ENCODE peak calls at places on chromosomes 3 and 15, in ten cellular contexts. M is mesothelial cell of epicardium, F is Panc1, Z is GM23338, N is mammary epithelial cell, E is cardiac fibroblast, W is IMR-90, O is NB4, H is keratinocyte, V is cardiac muscle cell. P is an unnamed sample.
A peak's percentile ranks its signal among the peaks of the same experiment; 100 is the strongest.

GRCh38 chr15:87849181-87849580 is 407.4 kb downstream of the NTRK3 start:
- DNase-seq in W (peak; percentile 31), V (no peak), Z (no peak), H (no peak), N (no peak), F (no peak), O (no peak), M (no peak), E (peak; percentile 43), P (no peak)

GRCh38 chr15:55222588-55222987 is 25.8 kb upstream of the RSL24D1 start:
- DNase-seq in V (no peak), O (peak; percentile 90), E (no peak), Z (no peak), H (no peak), W (no peak), F (no peak), N (no peak), M (no peak), P (no peak)

GRCh38 chr3:79383402-79384012 is 384.3 kb downstream of the ROBO1 start:
- DNase-seq in E (peak; percentile 74), Z (peak; percentile 14), V (no peak), W (peak; percentile 39), M (no peak), H (no peak), N (no peak), O (no peak), F (no peak), P (no peak)

GRCh38 chr15:91589360-91589759 is 264.1 kb upstream of the SLCO3A1 start:
- DNase-seq in Z (peak; percentile 30), O (no peak), F (no peak), N (no peak), V (no peak), W (no peak), M (no peak), H (no peak), E (no peak), P (no peak)

GRCh38 chr3:187746479-187747335 is 1.4 kb upstream of the BCL6 start:
- DNase-seq in Z (peak; percentile 69), W (peak; percentile 49), E (peak; percentile 67), O (no peak), V (peak; percentile 65), H (no peak), N (peak; percentile 45), M (no peak), F (no peak), P (no peak)

GRCh38 chr3:141337523-141337854 is 30.8 kb upstream of the ZBTB38 start:
- DNase-seq in F (no peak), E (no peak), M (no peak), V (no peak), Z (no peak), O (no peak), N (no peak), W (no peak), H (no peak), P (no peak)

GRCh38 chr15:57444877-57445513 is 68.7 kb downstream of the CGNL1 start:
- DNase-seq in M (no peak), O (peak; percentile 29), H (no peak), Z (no peak), W (no peak), V (no peak), F (no peak), N (no peak), E (peak; percentile 39), P (no peak)

GRCh38 chr3:183699238-183699947 is 1.8 kb downstream of the YEATS2 start:
- DNase-seq in E (no peak), V (no peak), M (no peak), Z (peak; percentile 35), H (no peak), O (peak; percentile 26), W (no peak), F (no peak), N (no peak), P (no peak)

GRCh38 chr3:114223146-114223545 is 14.2 kb downstream of the ZNF80 start:
- DNase-seq in H (no peak), E (peak; percentile 35), F (no peak), Z (no peak), N (no peak), O (no peak), V (no peak), W (no peak), M (no peak), P (no peak)

GRCh38 chr3:30770387-30770786 is 124.1 kb downstream of the GADL1 start:
- DNase-seq in Z (no peak), F (no peak), V (peak; percentile 30), W (peak; percentile 90), N (peak; percentile 95), H (peak; percentile 73), O (no peak), E (peak; percentile 77), M (no peak), P (peak; percentile 31)

DNA sequence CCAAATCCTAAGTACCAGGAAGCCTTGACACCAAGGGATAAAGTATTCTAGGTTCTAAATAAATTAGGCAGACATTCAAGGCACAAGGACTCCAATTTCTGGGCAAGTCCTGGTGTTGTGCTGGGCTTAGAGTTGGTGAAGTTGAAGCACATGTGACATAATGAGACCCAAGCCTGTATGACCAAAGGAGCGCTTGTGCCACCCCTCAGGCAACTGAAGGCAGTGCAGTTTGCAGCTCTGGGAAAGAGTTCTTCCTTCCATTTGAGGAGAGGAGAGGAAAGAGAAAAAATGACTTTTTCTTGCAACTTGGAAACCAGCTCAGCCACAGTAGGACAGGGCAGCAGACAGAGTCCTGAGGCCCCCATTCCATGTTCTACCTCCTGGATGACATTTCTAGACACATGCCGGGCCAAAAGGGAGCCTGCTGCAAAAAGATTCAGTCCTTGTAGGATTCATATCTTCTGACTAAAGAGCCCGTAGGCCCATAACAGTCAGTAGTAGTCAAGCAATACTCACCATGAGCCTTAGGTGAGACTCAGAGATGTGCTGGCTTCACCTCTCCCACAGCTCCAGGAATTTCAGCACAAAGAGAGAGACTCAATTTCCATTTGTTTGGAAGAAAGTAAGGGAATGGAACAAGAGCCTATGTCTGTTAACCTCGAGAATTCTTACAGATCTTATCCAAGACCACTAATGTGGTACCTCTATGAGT is 588.8 kb upstream of the BCHE start:
- DNase-seq in W (no peak), Z (peak; percentile 62), E (no peak), N (no peak), V (peak; percentile 43), H (no peak), M (no peak), O (no peak), F (no peak), P (no peak)
- TF ChIP-seq CTCF in W (no peak), Z (peak; percentile 64), E (no peak), N (peak; percentile 5), V (no peak), H (peak; percentile 9), M (no peak), O (peak; percentile 6), F (no peak), P (no peak)

GRCh38 chr3:53944019-53944418 is 52.4 kb upstream of the SELENOK start:
- DNase-seq in V (no peak), O (no peak), H (no peak), Z (no peak), M (no peak), E (peak; percentile 24), N (no peak), W (no peak), F (no peak), P (no peak)

GRCh38 chr3:53941174-53941573 is 49.5 kb upstream of the SELENOK start:
- DNase-seq in V (no peak), E (peak; percentile 69), F (no peak), H (no peak), O (no peak), N (peak; percentile 44), W (peak; percentile 47), Z (no peak), M (no peak), P (no peak)

GRCh38 chr3:53939081-53939582 is 47.5 kb upstream of the SELENOK start:
- DNase-seq in F (no peak), H (no peak), N (no peak), M (no peak), E (no peak), O (no peak), Z (no peak), W (no peak), V (no peak), P (no peak)

GRCh38 chr3:53940651-53941050 is 49.0 kb upstream of the SELENOK start:
- DNase-seq in F (no peak), H (no peak), N (no peak), Z (no peak), E (peak; percentile 20), O (no peak), W (no peak), M (no peak), V (no peak), P (no peak)

DNA sequence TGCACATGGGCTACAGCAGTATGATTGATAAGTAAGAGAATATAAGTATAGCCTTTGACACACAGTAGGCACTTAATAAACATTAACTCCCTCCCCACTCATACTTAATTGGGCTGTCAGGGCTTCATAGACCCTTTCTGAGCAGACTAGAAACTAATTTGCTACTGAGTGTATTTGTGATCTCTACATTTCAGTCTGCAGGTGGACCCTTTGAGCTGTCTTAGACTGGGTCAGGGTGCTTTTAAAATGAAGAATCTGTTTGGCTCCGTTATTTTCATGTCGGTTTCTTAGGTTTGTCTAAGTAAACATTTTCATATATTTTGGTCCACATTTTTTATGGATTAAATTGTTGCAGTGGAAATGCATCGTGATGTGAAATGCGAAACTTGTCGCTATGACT is 50.3 kb upstream of the SELENOK start:
- DNase-seq in N (no peak), H (no peak), M (no peak), V (peak; percentile 12), E (peak; percentile 66), Z (peak; percentile 40), F (no peak), O (no peak), W (no peak), P (no peak)
- TF ChIP-seq CTCF in N (no peak), H (no peak), M (no peak), V (peak; percentile 40), E (no peak), Z (peak; percentile 62), F (peak; percentile 9), O (no peak), W (no peak), P (peak; percentile 30)

GRCh38 chr3:7074217-7074616 is 213.3 kb downstream of the GRM7 start:
- DNase-seq in F (no peak), O (no peak), M (no peak), V (no peak), E (no peak), Z (no peak), W (no peak), N (no peak), H (no peak), P (no peak)
- TF ChIP-seq CTCF in F (no peak), O (no peak), M (no peak), V (no peak), E (no peak), Z (no peak), W (no peak), N (no peak), H (no peak), P (no peak)

DNA sequence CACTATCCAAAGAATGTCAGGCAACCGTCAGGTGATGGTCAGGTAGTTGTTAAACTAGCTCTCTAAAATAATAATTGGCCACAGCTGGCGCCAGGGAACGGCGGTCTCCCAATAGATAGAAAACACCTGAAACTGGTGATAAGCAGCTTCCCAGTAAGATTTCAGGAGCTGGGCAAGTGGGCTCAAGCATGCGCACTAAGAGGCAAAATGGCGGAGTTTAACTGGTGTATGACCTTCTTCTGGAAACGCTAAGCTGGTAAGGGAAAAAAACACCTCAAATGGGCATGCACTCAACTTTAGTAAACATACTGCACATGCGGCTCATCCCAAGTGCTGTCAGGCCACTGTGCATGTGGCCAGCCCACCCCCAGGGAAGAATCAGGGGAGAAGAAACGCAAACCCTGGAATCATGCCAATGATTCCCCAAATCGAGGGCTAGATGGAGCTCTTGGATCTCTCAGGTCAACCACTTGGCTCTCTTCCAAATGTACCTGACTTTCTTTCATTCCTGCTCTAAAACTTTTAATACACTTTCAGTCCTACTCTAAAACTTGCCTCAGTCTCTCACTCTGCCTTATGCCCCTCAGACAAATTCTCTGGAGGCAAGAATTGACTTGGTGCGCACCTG is 195.0 kb downstream of the ZNF621 start:
- DNase-seq in N (peak; percentile 55), W (no peak), E (peak; percentile 23), H (no peak), F (no peak), M (no peak), Z (peak; percentile 56), O (peak; percentile 16), V (peak; percentile 57), P (no peak)
- TF ChIP-seq CTCF in N (peak; percentile 24), W (no peak), E (no peak), H (peak; percentile 25), F (no peak), M (no peak), Z (peak; percentile 83), O (no peak), V (no peak), P (no peak)

P was measured in AG09319.